ENCODE peak calls at places on chromosomes 5 and 9, in nine cellular contexts. C is PC-3, D is lower leg skin, I is psoas muscle, Q is Calu3, U is OCI-LY7, V is fibroblast of pulmonary artery, G is brain microvascular endothelial cell, T is breast epithelium. Y is an unnamed sample.
A peak's percentile ranks its signal among the peaks of the same experiment; 100 is the strongest.

GRCh38 chr5:148653840-148654781 is at the start of gene HTR4:
- DNase-seq in C (no peak), D (no peak), I (no peak), Q (peak; percentile 6), U (no peak), V (no peak), G (no peak), T (no peak), Y (no peak)

GRCh38 chr9:90642570-90643539 is at the start of gene DIRAS2:
- DNase-seq in C (peak; percentile 57), D (no peak), I (peak; percentile 55), Q (peak; percentile 78), U (no peak), V (peak; percentile 54), G (peak; percentile 46), T (peak; percentile 38), Y (peak; percentile 35)

GRCh38 chr9:14251146-14252071 is 62.5 kb downstream of the NFIB start:
- DNase-seq in C (peak; percentile 92), D (peak; percentile 94), I (peak; percentile 92), Q (peak; percentile 76), U (no peak), V (peak; percentile 90), G (peak; percentile 84), T (peak; percentile 89), Y (no peak)

GRCh38 chr5:171633776-171634470 is 151.7 kb upstream of the SMIM23 start:
- DNase-seq in C (no peak), D (no peak), I (no peak), Q (no peak), U (peak; percentile 27), V (no peak), G (no peak), T (no peak), Y (no peak)

GRCh38 chr5:137142371-137143243 is 356.5 kb downstream of the SPOCK1 start:
- DNase-seq in C (peak; percentile 78), D (peak; percentile 89), I (peak; percentile 50), Q (peak; percentile 60), U (no peak), V (peak; percentile 83), G (peak; percentile 69), T (peak; percentile 37), Y (no peak)

GRCh38 chr9:129597355-129598088 is 23.4 kb downstream of the C9orf50 start:
- DNase-seq in C (peak; percentile 56), D (no peak), I (peak; percentile 83), Q (peak; percentile 79), U (no peak), V (peak; percentile 68), G (no peak), T (peak; percentile 49), Y (peak; percentile 56)

GRCh38 chr5:156411-157072 is 34.8 kb upstream of the LRRC14B start:
- DNase-seq in C (no peak), D (peak; percentile 71), I (no peak), Q (no peak), U (no peak), V (no peak), G (no peak), T (no peak), Y (no peak)

GRCh38 chr9:137174722-137175293 is 3.0 kb upstream of the TMEM210 start:
- DNase-seq in C (no peak), D (no peak), I (no peak), Q (no peak), U (no peak), V (no peak), G (no peak), T (no peak), Y (peak; percentile 78)

GRCh38 chr5:77231470-77232138 is 21.1 kb downstream of the PDE8B start:
- DNase-seq in C (no peak), D (no peak), I (no peak), Q (no peak), U (no peak), V (no peak), G (no peak), T (no peak), Y (no peak)

GRCh38 chr5:150486402-150487198 is 21.3 kb upstream of the NDST1 start:
- DNase-seq in C (peak; percentile 81), D (no peak), I (peak; percentile 67), Q (peak; percentile 89), U (peak; percentile 79), V (peak; percentile 48), G (no peak), T (peak; percentile 77), Y (peak; percentile 42)
- TF ChIP-seq CTCF in C (no peak), D (no peak), I (no peak), Q (no peak), U (no peak), V (no peak), G (no peak), T (no peak), Y (no peak)

GRCh38 chr9:119284118-119284517 is 85.1 kb downstream of the BRINP1 start:
- DNase-seq in C (no peak), D (no peak), I (no peak), Q (no peak), U (no peak), V (no peak), G (no peak), T (no peak), Y (no peak)
- TF ChIP-seq CTCF in C (no peak), D (no peak), I (no peak), Q (no peak), U (peak; percentile 48), V (no peak), G (no peak), T (no peak), Y (no peak)

GRCh38 chr9:83992407-83992806 is 11.8 kb downstream of the RMI1 start:
- DNase-seq in C (peak; percentile 64), D (no peak), I (no peak), Q (no peak), U (no peak), V (no peak), G (no peak), T (no peak), Y (no peak)
- TF ChIP-seq CTCF in C (peak; percentile 46), D (no peak), I (no peak), Q (no peak), U (no peak), V (no peak), G (peak; percentile 25), T (no peak), Y (no peak)

GRCh38 chr5:16681761-16682335 is 65.1 kb upstream of the RETREG1 start:
- DNase-seq in C (no peak), D (no peak), I (no peak), Q (no peak), U (no peak), V (no peak), G (no peak), T (no peak), Y (no peak)

GRCh38 chr5:16674750-16675149 is 58.0 kb upstream of the RETREG1 start:
- DNase-seq in C (no peak), D (no peak), I (no peak), Q (no peak), U (no peak), V (no peak), G (no peak), T (no peak), Y (no peak)

GRCh38 chr5:16675747-16676255 is 59.0 kb upstream of the RETREG1 start:
- DNase-seq in C (no peak), D (no peak), I (no peak), Q (no peak), U (no peak), V (no peak), G (no peak), T (no peak), Y (no peak)

GRCh38 chr5:16679198-16679597 is 62.4 kb upstream of the RETREG1 start:
- DNase-seq in C (no peak), D (no peak), I (no peak), Q (no peak), U (no peak), V (no peak), G (no peak), T (no peak), Y (no peak)

GRCh38 chr5:16679863-16680262 is 63.1 kb upstream of the RETREG1 start:
- DNase-seq in C (peak; percentile 24), D (no peak), I (no peak), Q (peak; percentile 20), U (no peak), V (no peak), G (no peak), T (no peak), Y (peak; percentile 16)
- TF ChIP-seq CTCF in C (peak; percentile 59), D (no peak), I (no peak), Q (no peak), U (peak; percentile 21), V (peak; percentile 4), G (peak; percentile 40), T (no peak), Y (no peak)

DNA sequence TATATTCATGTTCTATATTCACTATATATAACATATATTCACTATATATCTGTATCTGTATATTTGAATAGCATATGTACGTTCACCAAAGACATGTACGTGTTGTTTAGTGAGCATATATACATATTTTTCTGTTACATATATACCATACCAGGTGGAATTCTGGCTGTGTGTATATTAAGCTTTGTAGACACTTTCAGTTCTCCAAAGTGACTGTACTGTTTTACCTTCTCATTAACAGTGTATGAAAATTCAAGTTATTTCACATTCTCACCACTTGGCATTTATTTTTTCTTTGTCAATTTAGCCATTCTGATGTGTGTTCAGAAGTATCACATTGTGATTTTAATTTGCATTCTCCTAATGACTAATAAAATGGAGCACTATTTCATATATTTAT is 52.2 kb downstream of the DROSHA start:
- DNase-seq in C (no peak), D (no peak), I (no peak), Q (no peak), U (peak; percentile 38), V (no peak), G (no peak), T (no peak), Y (no peak)
- TF ChIP-seq CTCF in C (no peak), D (no peak), I (no peak), Q (no peak), U (no peak), V (no peak), G (no peak), T (no peak), Y (no peak)

GRCh38 chr9:38417003-38417965 is 7.0 kb downstream of the IGFBPL1 start:
- DNase-seq in C (peak; percentile 53), D (no peak), I (no peak), Q (peak; percentile 24), U (peak; percentile 24), V (no peak), G (no peak), T (no peak), Y (peak; percentile 75)
- TF ChIP-seq CTCF in C (peak; percentile 67), D (no peak), I (peak; percentile 25), Q (no peak), U (peak; percentile 77), V (peak; percentile 51), G (peak; percentile 74), T (peak; percentile 9), Y (peak; percentile 75)

DNA sequence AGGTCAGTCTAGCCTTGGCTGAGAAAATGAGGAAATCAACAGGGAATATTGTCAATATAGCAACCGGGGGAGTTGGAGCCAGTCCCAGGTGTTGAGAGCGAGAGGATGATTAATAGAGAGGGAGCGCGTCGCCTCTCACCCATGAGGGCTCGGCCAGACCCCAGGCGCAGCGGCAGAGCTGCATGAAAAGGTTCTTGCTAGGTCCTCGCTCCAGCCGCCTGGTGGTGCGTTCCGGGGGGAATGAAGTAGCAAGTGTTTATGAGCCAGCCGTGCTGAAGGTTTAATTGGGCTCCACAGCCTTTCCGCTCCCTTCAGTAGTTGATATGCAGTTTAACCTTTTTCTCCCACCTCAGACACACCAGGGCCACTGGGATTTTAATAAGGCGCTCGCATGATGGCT is 167.3 kb upstream of the IRX1 start:
- DNase-seq in C (no peak), D (no peak), I (no peak), Q (no peak), U (no peak), V (no peak), G (no peak), T (no peak), Y (no peak)
- TF ChIP-seq CTCF in C (no peak), D (no peak), I (no peak), Q (no peak), U (no peak), V (no peak), G (no peak), T (no peak), Y (no peak)